ENCODE peak calls at places on chromosome 18, in six cellular contexts. D is A549, O is endothelial cell of umbilical vein, X is K562, V is GM12878, F is HepG2. J is an unnamed sample.
A peak's percentile ranks its signal among the peaks of the same experiment; 100 is the strongest.

GRCh38 chr18:23887035-23887434 is 127.5 kb upstream of the TTC39C start:
- DNase-seq in F (no peak), D (no peak), O (no peak), V (no peak), X (no peak), J (no peak)

GRCh38 chr18:46073474-46074331 is 1.6 kb upstream of the PSTPIP2 start:
- DNase-seq in D (peak; percentile 55), X (peak; percentile 30), F (peak; percentile 62), V (no peak), O (peak; percentile 75), J (peak; percentile 66)

GRCh38 chr18:56910967-56911366 is 235.9 kb upstream of the BOD1L2 start:
- DNase-seq in D (no peak), V (no peak), X (no peak), F (no peak), O (no peak), J (no peak)

GRCh38 chr18:56902653-56903052 is 244.2 kb upstream of the BOD1L2 start:
- DNase-seq in F (no peak), O (no peak), D (peak; percentile 3), V (no peak), X (no peak), J (no peak)

GRCh38 chr18:71068338-71068737 is 779.5 kb downstream of the SOCS6 start:
- DNase-seq in X (no peak), O (peak; percentile 28), V (no peak), D (no peak), F (no peak), J (no peak)

GRCh38 chr18:57951999-57952774 is 91.8 kb upstream of the NEDD4L start:
- DNase-seq in O (no peak), V (no peak), D (no peak), F (no peak), X (no peak), J (no peak)

GRCh38 chr18:33107511-33107910 is 333.0 kb downstream of the CCDC178 start:
- DNase-seq in D (no peak), O (no peak), F (no peak), X (no peak), V (no peak), J (no peak)

GRCh38 chr18:70423988-70424387 is 135.1 kb downstream of the SOCS6 start:
- DNase-seq in X (no peak), V (no peak), D (no peak), O (no peak), F (no peak), J (no peak)

GRCh38 chr18:50734342-50734741 is 85.5 kb downstream of the MRO start:
- DNase-seq in X (no peak), V (no peak), O (no peak), D (no peak), F (no peak), J (no peak)

GRCh38 chr18:25734336-25734735 is 356.1 kb downstream of the SS18 start:
- DNase-seq in D (no peak), O (no peak), X (no peak), V (no peak), F (no peak), J (no peak)

GRCh38 chr18:67081866-67082265 is 434.7 kb downstream of the DSEL start:
- DNase-seq in V (no peak), D (no peak), X (no peak), O (no peak), F (no peak), J (no peak)

GRCh38 chr18:42030586-42031182 is 75.7 kb downstream of the PIK3C3 start:
- DNase-seq in D (peak; percentile 13), V (no peak), F (peak; percentile 16), X (peak; percentile 5), O (peak; percentile 37), J (peak; percentile 25)
- TF ChIP-seq POLR2A in D (no peak), V (no peak), F (no peak), X (no peak), O (no peak), J (no peak)

DNA sequence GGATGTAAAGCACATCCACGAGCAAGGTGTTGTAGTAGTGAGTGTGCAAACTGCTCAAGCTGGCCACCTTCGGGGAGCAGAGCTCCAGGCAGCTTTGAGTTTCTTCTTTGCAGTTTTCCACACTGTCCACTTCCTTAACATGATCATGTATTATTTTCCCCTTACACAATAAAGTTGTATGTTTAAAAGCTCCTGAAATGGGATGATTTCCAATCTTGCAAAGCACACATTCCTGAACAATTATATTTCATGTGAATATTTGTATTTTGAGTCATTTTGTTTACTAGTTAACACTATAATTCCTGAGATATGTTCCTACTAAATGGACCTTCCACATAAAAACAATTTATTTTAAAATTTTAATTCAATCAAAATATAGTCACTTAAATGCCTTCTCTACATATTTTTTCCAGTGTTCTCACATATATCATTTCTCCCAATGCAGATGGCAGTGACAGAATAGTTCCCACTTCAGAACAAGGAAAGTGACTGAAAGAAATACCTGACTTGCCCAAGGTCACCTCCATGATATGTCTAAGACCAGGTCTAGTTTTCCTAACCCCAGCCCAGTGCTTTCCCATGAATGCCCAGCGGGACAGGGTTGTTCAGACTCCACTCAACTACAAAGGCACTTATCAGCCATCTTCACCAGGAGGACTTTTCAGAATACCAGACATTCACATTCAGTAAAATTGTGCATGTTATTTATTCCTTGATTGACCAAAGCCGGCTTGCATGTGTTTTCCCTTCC is 5.5 kb downstream of the CYB5A start:
- DNase-seq in X (no peak), D (no peak), F (no peak), V (no peak), O (no peak), J (no peak)
- H3K4me3 ChIP-seq in X (no peak overlapping the region), D (no peak overlapping the region), F (no peak overlapping the region), V (no peak overlapping the region), O (no peak overlapping the region), J (no peak overlapping the region)

DNA sequence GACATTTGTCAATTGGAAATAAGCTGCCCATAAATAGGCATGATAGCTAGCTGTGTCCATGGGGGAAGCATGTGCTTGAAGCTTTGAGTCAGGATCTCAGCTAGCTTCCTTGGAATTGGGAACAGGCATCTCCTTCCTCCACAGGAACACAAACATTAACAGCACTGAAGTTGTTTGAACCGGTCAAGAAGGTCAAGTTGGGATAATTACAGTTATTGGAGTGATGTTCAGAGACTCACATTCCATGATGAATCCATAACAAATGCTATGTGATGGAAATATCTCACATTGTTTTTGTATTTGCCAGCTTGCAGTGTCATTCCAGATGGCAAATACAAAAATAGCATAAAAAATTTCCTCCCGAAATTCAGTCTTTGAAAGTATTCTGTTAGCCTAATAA is 347.6 kb upstream of the SMIM21 start:
- DNase-seq in X (no peak), F (no peak), D (no peak), V (no peak), O (no peak), J (no peak)
- TF ChIP-seq MYC in X (no peak), F (no peak), D (no peak), V (no peak), O (no peak), J (no peak)

DNA sequence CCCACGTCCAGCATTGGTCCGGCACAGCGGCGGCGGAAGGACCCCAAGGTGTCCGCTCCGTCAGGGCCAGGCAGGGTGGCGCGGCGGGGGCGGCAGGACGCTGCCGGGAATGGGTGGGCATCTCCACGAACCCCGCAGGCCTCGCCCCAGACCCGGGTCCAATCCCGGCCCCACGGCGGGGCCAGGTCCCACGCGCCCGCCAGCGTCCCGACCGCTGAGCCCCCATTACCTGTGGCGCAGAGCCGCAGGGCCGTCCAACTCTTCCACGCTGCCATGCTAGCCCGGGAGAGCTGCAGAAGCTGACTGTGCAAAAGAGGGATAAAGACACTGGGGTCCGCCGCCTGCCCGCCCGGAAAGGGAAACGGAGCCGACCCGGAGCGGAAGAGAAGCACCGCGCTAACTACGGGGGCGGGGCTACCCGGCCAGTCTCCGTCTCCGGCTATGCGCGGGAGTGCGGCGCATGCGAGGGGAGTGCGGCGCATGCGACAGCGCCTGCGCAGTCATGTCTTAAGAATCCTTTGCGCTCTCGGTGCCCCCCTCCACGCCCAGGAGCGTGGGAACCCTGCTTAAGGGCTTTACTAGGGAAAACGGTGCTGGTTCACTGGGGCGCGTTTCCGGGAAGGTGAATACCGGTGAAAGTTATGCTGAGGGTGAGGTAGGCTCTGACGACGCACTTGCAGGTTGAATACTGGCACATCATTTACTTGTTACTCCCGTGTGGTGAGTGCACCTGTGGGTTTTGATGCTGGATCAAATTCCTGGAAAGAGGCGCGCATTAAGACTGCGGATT is at the start of gene TMX3:
- DNase-seq in F (peak; percentile 89), X (peak; percentile 93), V (peak; percentile 82), O (peak; percentile 96), D (peak; percentile 92), J (peak; percentile 94)
- TF ChIP-seq POLR2A in F (peak; percentile 43), X (peak; percentile 76), V (peak; percentile 79), O (peak; percentile 77), D (peak; percentile 35), J (peak; percentile 62)

GRCh38 chr18:505483-506122 is 5.1 kb upstream of the COLEC12 start:
- DNase-seq in D (no peak), O (no peak), X (no peak), V (peak; percentile 62), F (no peak), J (no peak)
- H3K4me3 ChIP-seq in D (no peak overlapping the region), O (no peak overlapping the region), X (no peak overlapping the region), V (no peak overlapping the region), F (no peak overlapping the region), J (no peak overlapping the region)

GRCh38 chr18:13526519-13526918 is 199.8 kb downstream of the FAM210A start:
- DNase-seq in X (no peak), F (no peak), V (no peak), D (no peak), O (no peak), J (no peak)

GRCh38 chr18:13524054-13524453 is 202.3 kb downstream of the FAM210A start:
- DNase-seq in O (no peak), F (no peak), X (no peak), D (no peak), V (no peak), J (no peak)

GRCh38 chr18:13527256-13527655 is 199.1 kb downstream of the FAM210A start:
- DNase-seq in D (no peak), F (no peak), O (no peak), V (no peak), X (no peak), J (no peak)

GRCh38 chr18:13524824-13525223 is 201.5 kb downstream of the FAM210A start:
- DNase-seq in O (no peak), D (no peak), F (no peak), V (no peak), X (no peak), J (no peak)

DNA sequence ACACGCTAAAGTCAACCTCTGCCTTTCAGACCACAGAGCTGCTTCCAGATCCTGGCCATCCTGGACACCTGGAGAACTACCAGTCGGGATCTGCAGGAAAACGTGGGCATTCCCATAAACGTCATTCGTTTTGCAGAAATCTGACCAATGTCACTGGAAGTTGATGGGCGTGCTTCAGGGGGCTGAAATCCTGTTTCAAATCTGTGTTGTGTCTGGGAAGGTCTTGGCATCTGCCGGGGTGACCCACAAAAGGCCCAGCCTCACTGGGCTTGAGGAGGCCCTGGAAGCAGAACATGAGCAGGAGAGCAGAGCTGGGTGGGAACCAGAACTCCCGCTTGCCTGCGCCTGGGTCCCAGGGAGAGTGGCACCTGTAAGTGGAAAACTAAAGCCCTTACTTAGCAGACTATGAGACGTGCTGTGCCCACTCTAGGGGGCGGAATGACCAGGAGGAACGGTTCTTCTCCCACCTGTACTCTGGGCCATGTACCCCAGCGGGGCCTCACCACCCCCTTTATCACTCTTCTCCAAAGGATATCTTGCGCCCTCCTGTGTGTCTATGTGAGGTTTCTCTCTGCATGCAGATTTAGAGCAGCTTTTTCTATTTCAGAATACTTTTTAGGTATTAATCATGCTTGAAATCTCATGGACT is 200.9 kb downstream of the FAM210A start:
- DNase-seq in O (no peak), F (no peak), D (no peak), X (no peak), V (no peak), J (no peak)
- TF ChIP-seq MYC in O (no peak), F (no peak), D (no peak), X (no peak), V (no peak), J (no peak)

GRCh38 chr18:7117390-7118355 is at the start of gene LAMA1:
- DNase-seq in O (no peak), F (no peak), X (no peak), V (no peak), D (no peak), J (no peak)
- TF ChIP-seq POLR2A in O (no peak), F (no peak), X (no peak), V (no peak), D (no peak), J (no peak)